ENCODE peak calls at places on chromosomes 6 and 20, in nine cellular contexts. Q, P, X, C, K, J, N, I and O are unnamed samples.

GRCh38 chr6:106702451-106703110 is 73.2 kb downstream of the QRSL1 start:
- DNase-seq in Q (no peak), P (peak; percentile 51), X (no peak), C (peak; percentile 80), K (no peak), J (no peak), N (no peak), I (no peak), O (no peak)

GRCh38 chr6:1039191-1039590 is 272.7 kb upstream of the FOXQ1 start:
- DNase-seq in Q (no peak), P (no peak), X (no peak), C (peak; percentile 58), K (no peak), J (no peak), N (no peak), I (no peak), O (no peak)

GRCh38 chr20:61929561-61929960 is 136.1 kb downstream of the TAF4 start:
- DNase-seq in Q (no peak), P (no peak), X (no peak), C (no peak), K (no peak), J (no peak), N (no peak), I (no peak), O (no peak)

GRCh38 chr6:108744244-108744972 is 103.8 kb upstream of the ARMC2 start:
- DNase-seq in Q (no peak), P (no peak), X (no peak), C (no peak), K (no peak), J (no peak), N (no peak), I (no peak), O (no peak)

GRCh38 chr6:28811873-28812272 is 111.9 kb downstream of the TRIM27 start:
- DNase-seq in Q (peak; percentile 4), P (no peak), X (no peak), C (no peak), K (no peak), J (no peak), N (no peak), I (peak; percentile 29), O (no peak)

GRCh38 chr20:36439040-36439730 is 102.1 kb upstream of the MYL9 start:
- DNase-seq in Q (no peak), P (peak; percentile 50), X (peak; percentile 45), C (peak; percentile 79), K (peak; percentile 66), J (peak; percentile 78), N (peak; percentile 43), I (peak; percentile 91), O (peak; percentile 56)

GRCh38 chr20:13478366-13478765 is 160.4 kb downstream of the TASP1 start:
- DNase-seq in Q (no peak), P (no peak), X (no peak), C (no peak), K (no peak), J (no peak), N (no peak), I (no peak), O (no peak)

GRCh38 chr20:5197270-5197827 is 70.5 kb downstream of the CDS2 start:
- DNase-seq in Q (no peak), P (no peak), X (no peak), C (no peak), K (no peak), J (no peak), N (no peak), I (no peak), O (no peak)

GRCh38 chr6:106163966-106164877 is 78.1 kb downstream of the PRDM1 start:
- DNase-seq in Q (peak; percentile 83), P (peak; percentile 85), X (peak; percentile 26), C (no peak), K (no peak), J (no peak), N (peak; percentile 29), I (no peak), O (no peak)

GRCh38 chr6:5333653-5334052 is 72.3 kb downstream of the FARS2 start:
- DNase-seq in Q (peak; percentile 60), P (no peak), X (no peak), C (no peak), K (no peak), J (no peak), N (no peak), I (no peak), O (no peak)

GRCh38 chr6:43036712-43037111 is 15.3 kb downstream of the RRP36 start:
- DNase-seq in Q (no peak), P (no peak), X (no peak), C (no peak), K (no peak), J (no peak), N (no peak), I (no peak), O (no peak)

GRCh38 chr6:43033874-43034273 is 12.5 kb downstream of the RRP36 start:
- DNase-seq in Q (no peak), P (no peak), X (no peak), C (no peak), K (no peak), J (no peak), N (no peak), I (no peak), O (no peak)

GRCh38 chr6:43035495-43036194 is 14.2 kb downstream of the RRP36 start:
- DNase-seq in Q (no peak), P (no peak), X (no peak), C (no peak), K (no peak), J (no peak), N (no peak), I (no peak), O (no peak)

GRCh38 chr6:43029120-43029519 is 7.7 kb downstream of the RRP36 start:
- DNase-seq in Q (no peak), P (no peak), X (no peak), C (no peak), K (no peak), J (no peak), N (no peak), I (no peak), O (no peak)

DNA sequence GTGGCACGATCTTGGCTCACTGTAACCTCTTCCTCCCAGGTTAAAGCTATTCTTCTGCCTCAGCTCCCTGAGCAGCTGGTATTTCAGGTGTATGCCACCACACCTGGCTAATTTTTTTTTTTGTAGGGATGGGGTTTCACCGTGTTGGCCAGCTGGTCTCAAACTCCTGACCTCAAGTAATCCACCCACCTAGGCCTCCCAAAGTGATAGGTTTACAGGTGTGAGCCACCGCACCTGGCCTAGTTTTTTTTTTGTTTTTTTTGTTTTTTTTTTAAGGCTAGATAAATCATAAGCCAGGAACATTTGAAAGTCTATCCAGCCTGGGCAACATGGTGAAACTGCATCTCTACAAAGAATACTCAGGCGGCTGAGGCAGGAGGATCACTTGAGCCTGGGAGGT is 10.9 kb downstream of the RRP36 start:
- DNase-seq in Q (no peak), P (no peak), X (no peak), C (no peak), K (no peak), J (no peak), N (no peak), I (no peak), O (no peak)
- H3K36me3 ChIP-seq in Q (peaks cover 32% of the 10 kb centered on the region), P (peaks cover 21% of the 10 kb centered on the region), X (peaks cover 30% of the 10 kb centered on the region), C (peaks cover 100% of the 10 kb centered on the region), K (peaks cover 20% of the 10 kb centered on the region), J (peaks cover 40% of the 10 kb centered on the region), N (peaks cover 59% of the 10 kb centered on the region), I (peaks cover 28% of the 10 kb centered on the region), O (peaks cover 71% of the 10 kb centered on the region)

DNA sequence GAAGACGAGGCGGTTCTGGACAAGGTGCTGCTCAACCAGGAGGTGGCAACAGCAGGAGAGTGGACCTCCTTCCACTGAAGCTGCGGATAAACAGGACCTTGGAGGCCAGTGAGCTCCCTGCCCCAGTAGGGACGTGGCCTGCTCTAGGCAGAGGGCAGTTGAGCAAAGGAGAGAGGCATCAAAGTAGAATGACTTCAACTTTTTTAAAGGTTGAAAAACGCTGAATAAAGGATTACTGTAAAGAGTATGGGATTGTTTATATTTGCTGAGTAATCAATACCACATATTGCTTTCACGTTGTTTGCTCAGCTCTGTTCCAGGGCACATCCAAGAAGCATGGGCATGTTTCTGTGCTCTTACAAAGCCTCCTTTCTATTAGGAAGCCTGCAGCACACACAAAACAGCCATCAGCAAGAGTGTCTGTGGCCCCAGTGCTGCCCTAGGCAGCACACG is 48.1 kb downstream of the ERMARD start:
- DNase-seq in Q (no peak), P (no peak), X (no peak), C (no peak), K (no peak), J (no peak), N (no peak), I (no peak), O (no peak)
- H3K36me3 ChIP-seq in Q (no peaks in the 10 kb centered on the region), P (no peaks in the 10 kb centered on the region), X (no peaks in the 10 kb centered on the region), C (no peaks in the 10 kb centered on the region), K (no peaks in the 10 kb centered on the region), J (no peaks in the 10 kb centered on the region), N (no peaks in the 10 kb centered on the region), I (no peaks in the 10 kb centered on the region), O (no peaks in the 10 kb centered on the region)

DNA sequence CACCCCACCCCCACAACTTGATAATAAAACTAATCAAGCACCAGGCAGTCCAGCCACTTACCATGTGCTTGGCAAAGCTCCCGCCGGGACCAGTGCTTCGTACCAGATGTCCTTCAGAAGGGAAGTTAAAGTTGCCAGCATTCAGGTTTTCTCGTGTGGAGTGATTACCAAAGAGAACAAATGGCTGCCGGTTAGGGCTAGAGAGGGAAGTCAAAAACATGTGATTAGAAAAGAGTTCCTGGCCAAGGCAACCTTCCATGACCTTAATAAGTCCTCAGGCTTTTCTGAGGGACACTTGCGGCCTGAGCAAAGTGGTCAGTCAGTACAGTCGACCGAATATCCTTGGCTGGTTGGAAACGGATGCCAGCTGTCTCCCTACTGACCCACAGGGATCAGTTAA is 67.0 kb downstream of the DNAAF9 start:
- DNase-seq in Q (no peak), P (no peak), X (no peak), C (peak; percentile 84), K (no peak), J (no peak), N (no peak), I (no peak), O (no peak)
- H3K36me3 ChIP-seq in Q (peaks cover 17% of the 10 kb centered on the region), P (no peaks in the 10 kb centered on the region), X (no peaks in the 10 kb centered on the region), C (peaks cover 49% of the 10 kb centered on the region), K (no peaks in the 10 kb centered on the region), J (peaks cover 17% of the 10 kb centered on the region), N (peaks cover 13% of the 10 kb centered on the region), I (no peaks in the 10 kb centered on the region), O (peaks cover 3% of the 10 kb centered on the region)

GRCh38 chr6:79076881-79077641 is 993 bp downstream of the PHIP start:
- DNase-seq in Q (peak; percentile 92), P (peak; percentile 94), X (peak; percentile 80), C (peak; percentile 92), K (peak; percentile 64), J (peak; percentile 92), N (peak; percentile 96), I (peak; percentile 86), O (peak; percentile 74)

GRCh38 chr6:79076160-79076559 is 1.9 kb downstream of the PHIP start:
- DNase-seq in Q (peak; percentile 8), P (no peak), X (no peak), C (no peak), K (no peak), J (no peak), N (no peak), I (no peak), O (no peak)

GRCh38 chr6:79079425-79080130 is 1.5 kb upstream of the PHIP start:
- DNase-seq in Q (peak; percentile 27), P (no peak), X (no peak), C (no peak), K (no peak), J (peak; percentile 24), N (no peak), I (peak; percentile 8), O (no peak)

GRCh38 chr6:79077680-79078056 is 386 bp downstream of the PHIP start:
- DNase-seq in Q (no peak), P (no peak), X (no peak), C (peak; percentile 49), K (no peak), J (peak; percentile 62), N (no peak), I (peak; percentile 66), O (no peak)

GRCh38 chr6:79078057-79078969 is at the start of gene PHIP:
- DNase-seq in Q (peak; percentile 98), P (peak; percentile 97), X (peak; percentile 89), C (peak; percentile 92), K (peak; percentile 79), J (peak; percentile 94), N (peak; percentile 97), I (peak; percentile 83), O (peak; percentile 77)
- H3K36me3 ChIP-seq in Q (no peaks in the 10 kb centered on the region), P (no peaks in the 10 kb centered on the region), X (no peaks in the 10 kb centered on the region), C (no peaks in the 10 kb centered on the region), K (no peaks in the 10 kb centered on the region), J (no peaks in the 10 kb centered on the region), N (no peaks in the 10 kb centered on the region), I (no peaks in the 10 kb centered on the region), O (no peaks in the 10 kb centered on the region)